ENCODE peak calls at places on chromosome 11, in six cellular contexts. C is OCI-LY7, T is AG04450, H is brain microvascular endothelial cell, X is SJCRH30, Z is mammary epithelial cell. F is an unnamed sample.

GRCh38 chr11:70771099-70771885 is 373.0 kb downstream of the CTTN start:
- DNase-seq in Z (no peak), C (no peak), X (no peak), T (no peak), H (no peak), F (no peak)

GRCh38 chr11:17008099-17008498 is 6.1 kb downstream of the PLEKHA7 start:
- DNase-seq in T (no peak), Z (no peak), X (no peak), H (no peak), C (no peak), F (no peak)

GRCh38 chr11:69352715-69353325 is 58.9 kb downstream of the MYEOV start:
- DNase-seq in T (peak; percentile 93), H (peak; percentile 95), Z (peak; percentile 93), X (peak; percentile 58), C (no peak), F (no peak)

GRCh38 chr11:134612416-134613030 is 200.5 kb upstream of the B3GAT1 start:
- DNase-seq in Z (no peak), H (no peak), C (no peak), X (no peak), T (no peak), F (no peak)

GRCh38 chr11:69102732-69103615 is 52.8 kb upstream of the SMIM38 start:
- DNase-seq in Z (no peak), X (peak; percentile 39), H (no peak), T (no peak), C (no peak), F (no peak)

GRCh38 chr11:70109903-70110302 is 31.8 kb downstream of the ANO1 start:
- DNase-seq in C (no peak), Z (no peak), T (no peak), H (no peak), X (no peak), F (no peak)

GRCh38 chr11:71164186-71164585 is 88.2 kb downstream of the SHANK2 start:
- DNase-seq in H (no peak), C (no peak), T (no peak), X (no peak), Z (no peak), F (no peak)

GRCh38 chr11:125090816-125091215 is 20.6 kb downstream of the TMEM218 start:
- DNase-seq in T (no peak), C (no peak), X (no peak), Z (no peak), H (no peak), F (no peak)

GRCh38 chr11:36774603-36775002 is 176.6 kb upstream of the RAG2 start:
- DNase-seq in C (no peak), X (no peak), H (no peak), Z (peak; percentile 92), T (no peak), F (no peak)

GRCh38 chr11:69828276-69828970 is 9.2 kb upstream of the FGF3 start:
- DNase-seq in Z (no peak), X (no peak), C (no peak), T (no peak), H (no peak), F (no peak)

GRCh38 chr11:72685560-72686480 is 11.6 kb upstream of the PDE2A start:
- DNase-seq in X (peak; percentile 54), Z (no peak), C (no peak), T (no peak), H (no peak), F (no peak)

GRCh38 chr11:10441652-10442503 is 13.2 kb upstream of the AMPD3 start:
- DNase-seq in C (peak; percentile 56), T (no peak), H (no peak), Z (no peak), X (no peak), F (no peak)

GRCh38 chr11:122981388-122982264 is at the start of gene BSX:
- DNase-seq in H (peak; percentile 38), C (peak; percentile 24), T (no peak), X (peak; percentile 62), Z (peak; percentile 53), F (peak; percentile 7)

GRCh38 chr11:18064450-18065048 is 18.5 kb upstream of the TPH1 start:
- DNase-seq in C (no peak), Z (no peak), H (no peak), X (no peak), T (no peak), F (no peak)

GRCh38 chr11:5596611-5597201 is at the start of gene TRIM6:
- DNase-seq in Z (peak; percentile 28), T (no peak), C (no peak), X (no peak), H (peak; percentile 22), F (peak; percentile 28)

GRCh38 chr11:35617687-35618496 is at the start of gene FJX1:
- DNase-seq in Z (peak; percentile 90), C (no peak), X (peak; percentile 89), T (peak; percentile 72), H (peak; percentile 90), F (no peak)

GRCh38 chr11:133964946-133965632 is 8.3 kb upstream of the IGSF9B start:
- DNase-seq in T (no peak), Z (peak; percentile 16), C (no peak), X (no peak), H (no peak), F (no peak)

GRCh38 chr11:71266114-71266833 is 13.9 kb upstream of the SHANK2 start:
- DNase-seq in H (no peak), X (no peak), Z (no peak), T (no peak), C (no peak), F (no peak)

GRCh38 chr11:125132586-125132985 is 21.2 kb upstream of the TMEM218 start:
- DNase-seq in Z (no peak), H (peak; percentile 8), T (no peak), X (no peak), C (no peak), F (no peak)

GRCh38 chr11:132943325-132943736 is 589.0 kb downstream of the OPCML start:
- DNase-seq in Z (peak; percentile 8), X (no peak), H (no peak), T (no peak), C (no peak), F (no peak)

GRCh38 chr11:104891135-104891534 is 7.1 kb downstream of the CASP12 start:
- DNase-seq in Z (no peak), T (no peak), H (peak; percentile 70), X (no peak), C (no peak), F (no peak)

GRCh38 chr11:126742582-126742981 is 258.0 kb downstream of the KIRREL3 start:
- DNase-seq in Z (no peak), C (no peak), T (no peak), H (no peak), X (no peak), F (no peak)

GRCh38 chr11:110830344-110831141 is 118.3 kb upstream of the ARHGAP20 start:
- DNase-seq in C (no peak), X (no peak), Z (no peak), T (no peak), H (no peak), F (no peak)

GRCh38 chr11:72203163-72203562 is 11.2 kb downstream of the FOLR1 start:
- DNase-seq in H (no peak), Z (no peak), X (no peak), T (no peak), C (no peak), F (no peak)

DNA sequence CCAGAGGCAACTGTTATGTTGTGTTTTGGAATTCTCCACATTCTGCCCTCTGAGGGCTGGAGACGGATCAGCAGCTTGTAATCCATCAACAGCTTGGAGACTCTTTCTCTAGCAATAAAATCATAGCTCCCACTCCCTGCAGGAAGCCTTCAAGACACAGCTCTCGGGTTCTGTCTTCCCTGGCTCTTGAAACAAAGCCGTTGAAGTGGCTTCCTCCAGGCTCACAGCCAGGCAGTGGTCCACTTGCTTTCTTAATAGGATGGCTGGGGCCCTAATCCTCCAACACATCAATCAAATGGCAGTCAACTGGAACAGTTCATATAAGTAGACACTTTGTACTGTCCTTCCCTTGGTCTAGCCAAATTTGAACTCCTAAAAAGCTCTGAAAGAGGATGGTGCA is 74.4 kb downstream of the SC5D start:
- DNase-seq in H (no peak), C (peak; percentile 72), X (no peak), T (no peak), Z (no peak), F (no peak)
- H3K4me3 ChIP-seq in H (no peak overlapping the region), C (peak overlapping the region; percentile 35), X (no peak overlapping the region), T (no peak overlapping the region), Z (no peak overlapping the region), F (no peak overlapping the region)

GRCh38 chr11:62554377-62554776 is 7.8 kb upstream of the AHNAK start:
- DNase-seq in Z (no peak), T (no peak), H (no peak), C (no peak), X (peak; percentile 89), F (no peak)

GRCh38 chr11:62552465-62552782 is 5.8 kb upstream of the AHNAK start:
- DNase-seq in T (no peak), Z (no peak), H (no peak), C (no peak), X (no peak), F (no peak)

GRCh38 chr11:62552931-62553838 is 6.6 kb upstream of the AHNAK start:
- DNase-seq in X (peak; percentile 79), Z (peak; percentile 93), C (no peak), T (peak; percentile 84), H (peak; percentile 94), F (peak; percentile 84)

GRCh38 chr11:62555464-62556092 is 9.0 kb upstream of the AHNAK start:
- DNase-seq in X (peak; percentile 41), T (no peak), H (no peak), Z (no peak), C (peak; percentile 52), F (peak; percentile 93)

DNA sequence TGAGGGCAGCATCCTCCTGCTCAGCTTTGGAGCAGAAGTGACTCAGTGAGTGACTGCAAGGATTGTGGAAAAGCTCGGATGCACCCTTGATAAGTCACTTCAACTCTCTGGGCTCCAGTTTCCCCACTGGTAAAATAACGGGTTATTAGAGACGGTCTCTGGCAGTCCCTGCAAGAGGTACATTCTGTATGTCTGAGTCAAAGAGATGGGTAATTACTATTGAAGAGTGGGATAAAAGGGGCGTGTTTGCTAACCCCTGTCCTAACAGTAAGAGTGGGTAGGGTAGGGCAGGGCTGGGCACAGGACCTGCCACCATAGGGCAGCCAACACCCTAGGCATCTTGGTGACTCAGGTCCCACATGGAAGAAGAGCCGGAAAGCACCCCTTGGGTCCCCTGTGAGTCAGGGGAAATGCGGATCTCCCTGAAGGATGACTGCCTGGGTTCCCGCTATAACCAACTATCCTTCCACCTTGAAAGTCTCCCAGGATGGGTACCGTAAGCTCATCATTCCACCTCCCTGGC is 7.3 kb upstream of the AHNAK start:
- DNase-seq in X (no peak), T (peak; percentile 51), H (peak; percentile 86), C (no peak), Z (peak; percentile 88), F (no peak)
- H3K27ac ChIP-seq in X (peak overlapping the region; percentile 85), T (peak overlapping the region; percentile 97), H (peak overlapping the region; percentile 86), C (no peak overlapping the region), Z (peak overlapping the region; percentile 92), F (peak overlapping the region; percentile 94)

GRCh38 chr11:65555693-65556231 is 2.4 kb downstream of the LTBP3 start:
- DNase-seq in H (peak; percentile 76), X (peak; percentile 73), T (peak; percentile 29), Z (peak; percentile 92), C (no peak), F (peak; percentile 63)
- H3K4me3 ChIP-seq in H (peak overlapping the region; percentile 30), X (no peak overlapping the region), T (peak overlapping the region; percentile 29), Z (no peak overlapping the region), C (no peak overlapping the region), F (no peak overlapping the region)

DNA sequence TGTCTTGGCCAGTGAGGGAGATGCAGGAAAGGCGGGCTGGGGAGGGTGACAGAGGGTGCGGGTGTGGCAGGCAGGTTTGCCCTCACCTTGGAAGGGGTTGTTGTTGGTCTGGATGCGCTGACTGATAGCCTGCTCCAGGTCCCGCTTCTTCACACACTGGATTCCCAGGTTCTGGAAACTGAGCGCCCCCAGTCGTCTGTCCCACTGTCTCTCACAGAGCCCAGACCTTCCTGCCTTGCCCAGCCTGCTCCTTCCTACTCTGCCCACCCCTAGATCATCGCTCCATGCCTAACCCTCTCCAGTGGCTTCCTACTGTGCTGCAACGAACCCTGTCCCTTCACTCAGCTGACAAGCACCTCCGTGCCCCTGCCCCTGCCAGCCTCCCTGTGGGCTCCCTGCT is 2.7 kb downstream of the RELA start:
- DNase-seq in Z (no peak), C (no peak), T (no peak), X (no peak), H (no peak), F (no peak)
- H3K27ac ChIP-seq in Z (no peak overlapping the region), C (no peak overlapping the region), T (no peak overlapping the region), X (no peak overlapping the region), H (no peak overlapping the region), F (no peak overlapping the region)